ENCODE peak calls at places on chromosomes 7 and 10, in four cellular contexts. I is heart left ventricle, U is Panc1, P is AG09309. D is an unnamed sample.

GRCh38 chr7:83514977-83515376 is 134.0 kb downstream of the SEMA3E start:
- DNase-seq in I (no peak), U (no peak), P (no peak), D (peak; percentile 1)

GRCh38 chr7:150399861-150400778 is 21.0 kb downstream of the ZNF775 start:
- DNase-seq in I (no peak), U (peak; percentile 85), P (no peak), D (no peak)

GRCh38 chr10:133438711-133439273 is 14.4 kb upstream of the SPRN start:
- DNase-seq in I (no peak), U (peak; percentile 30), P (no peak), D (peak; percentile 42)

GRCh38 chr7:2193120-2193519 is 39.6 kb downstream of the MAD1L1 start:
- DNase-seq in I (no peak), U (no peak), P (no peak), D (no peak)

GRCh38 chr10:50740351-50740688 is 584 bp downstream of the ASAH2B start:
- DNase-seq in I (peak; percentile 30), U (no peak), P (peak; percentile 52), D (no peak)

GRCh38 chr10:78972160-78972946 is 96.4 kb upstream of the ZMIZ1 start:
- DNase-seq in I (peak; percentile 88), U (peak; percentile 57), P (no peak), D (peak; percentile 73)

GRCh38 chr7:55050286-55050685 is 31.5 kb downstream of the EGFR start:
- DNase-seq in I (no peak), U (no peak), P (no peak), D (no peak)

GRCh38 chr7:98051118-98051744 is 55.4 kb upstream of the LMTK2 start:
- DNase-seq in I (no peak), U (no peak), P (no peak), D (peak; percentile 92)

GRCh38 chr10:123967626-123968243 is 76.1 kb upstream of the CPXM2 start:
- DNase-seq in I (peak; percentile 56), U (peak; percentile 38), P (no peak), D (peak; percentile 94)

GRCh38 chr10:119509909-119510451 is 32.5 kb downstream of the RGS10 start:
- DNase-seq in I (peak; percentile 86), U (no peak), P (no peak), D (peak; percentile 72)

GRCh38 chr7:699260-700170 is 27.0 kb upstream of the DNAAF5 start:
- DNase-seq in I (no peak), U (no peak), P (no peak), D (no peak)

GRCh38 chr7:831596-832291 is 532 bp upstream of the SUN1 start:
- DNase-seq in I (no peak), U (peak; percentile 89), P (peak; percentile 82), D (no peak)

GRCh38 chr10:71232089-71232998 is 20.0 kb downstream of the UNC5B start:
- DNase-seq in I (peak; percentile 86), U (no peak), P (no peak), D (no peak)

GRCh38 chr7:77439572-77439971 is 23.4 kb upstream of the GSAP start:
- DNase-seq in I (peak; percentile 58), U (no peak), P (no peak), D (no peak)

GRCh38 chr10:45500798-45501197 is 126.8 kb downstream of the ALOX5 start:
- DNase-seq in I (no peak), U (no peak), P (no peak), D (no peak)

GRCh38 chr10:91220954-91221696 is 662 bp downstream of the PCGF5 start:
- DNase-seq in I (peak; percentile 36), U (no peak), P (no peak), D (peak; percentile 69)

GRCh38 chr7:81284576-81284975 is 365.7 kb upstream of the SEMA3C start:
- DNase-seq in I (no peak), U (no peak), P (no peak), D (no peak)

GRCh38 chr10:111076682-111077661 is at the start of gene ADRA2A:
- DNase-seq in I (no peak), U (no peak), P (no peak), D (peak; percentile 94)

GRCh38 chr10:1132584-1132983 is 76.4 kb downstream of the WDR37 start:
- DNase-seq in I (no peak), U (no peak), P (no peak), D (peak; percentile 26)

GRCh38 chr7:117238937-117239336 is 83.9 kb downstream of the WNT2 start:
- DNase-seq in I (no peak), U (no peak), P (no peak), D (no peak)

GRCh38 chr7:156999611-157000046 is 10.8 kb downstream of the MNX1 start:
- DNase-seq in I (no peak), U (no peak), P (no peak), D (peak; percentile 91)

GRCh38 chr7:70710011-70710480 is 421.9 kb upstream of the GALNT17 start:
- DNase-seq in I (no peak), U (no peak), P (no peak), D (no peak)

GRCh38 chr7:132739271-132739955 is 163.1 kb upstream of the PLXNA4 start:
- DNase-seq in I (peak; percentile 63), U (no peak), P (peak; percentile 86), D (no peak)

GRCh38 chr10:32980558-32981468 is 22.8 kb upstream of the ITGB1 start:
- DNase-seq in I (peak; percentile 95), U (peak; percentile 95), P (peak; percentile 98), D (peak; percentile 59)

GRCh38 chr10:13439771-13440708 is 88.8 kb downstream of the BEND7 start:
- DNase-seq in I (peak; percentile 45), U (no peak), P (no peak), D (peak; percentile 93)

GRCh38 chr10:116104210-116104932 is 168.6 kb downstream of the GFRA1 start:
- DNase-seq in I (no peak), U (no peak), P (no peak), D (no peak)

GRCh38 chr10:50992972-50993766 is 81.1 kb upstream of the PRKG1 start:
- DNase-seq in I (peak; percentile 60), U (no peak), P (peak; percentile 70), D (no peak)

GRCh38 chr7:129188892-129189660 is 643 bp downstream of the SMO start:
- DNase-seq in I (no peak), U (no peak), P (no peak), D (no peak)

GRCh38 chr10:103451091-103451801 is 924 bp downstream of the CALHM2 start:
- DNase-seq in I (peak; percentile 84), U (no peak), P (no peak), D (peak; percentile 76)

GRCh38 chr10:103450201-103450695 is 1.9 kb downstream of the CALHM2 start:
- DNase-seq in I (no peak), U (no peak), P (no peak), D (peak; percentile 41)

GRCh38 chr10:103448751-103449150 is 3.4 kb downstream of the CALHM2 start:
- DNase-seq in I (peak; percentile 85), U (no peak), P (peak; percentile 57), D (no peak)

GRCh38 chr10:103447187-103447586 is 5.0 kb downstream of the CALHM2 start:
- DNase-seq in I (no peak), U (no peak), P (no peak), D (peak; percentile 31)

DNA sequence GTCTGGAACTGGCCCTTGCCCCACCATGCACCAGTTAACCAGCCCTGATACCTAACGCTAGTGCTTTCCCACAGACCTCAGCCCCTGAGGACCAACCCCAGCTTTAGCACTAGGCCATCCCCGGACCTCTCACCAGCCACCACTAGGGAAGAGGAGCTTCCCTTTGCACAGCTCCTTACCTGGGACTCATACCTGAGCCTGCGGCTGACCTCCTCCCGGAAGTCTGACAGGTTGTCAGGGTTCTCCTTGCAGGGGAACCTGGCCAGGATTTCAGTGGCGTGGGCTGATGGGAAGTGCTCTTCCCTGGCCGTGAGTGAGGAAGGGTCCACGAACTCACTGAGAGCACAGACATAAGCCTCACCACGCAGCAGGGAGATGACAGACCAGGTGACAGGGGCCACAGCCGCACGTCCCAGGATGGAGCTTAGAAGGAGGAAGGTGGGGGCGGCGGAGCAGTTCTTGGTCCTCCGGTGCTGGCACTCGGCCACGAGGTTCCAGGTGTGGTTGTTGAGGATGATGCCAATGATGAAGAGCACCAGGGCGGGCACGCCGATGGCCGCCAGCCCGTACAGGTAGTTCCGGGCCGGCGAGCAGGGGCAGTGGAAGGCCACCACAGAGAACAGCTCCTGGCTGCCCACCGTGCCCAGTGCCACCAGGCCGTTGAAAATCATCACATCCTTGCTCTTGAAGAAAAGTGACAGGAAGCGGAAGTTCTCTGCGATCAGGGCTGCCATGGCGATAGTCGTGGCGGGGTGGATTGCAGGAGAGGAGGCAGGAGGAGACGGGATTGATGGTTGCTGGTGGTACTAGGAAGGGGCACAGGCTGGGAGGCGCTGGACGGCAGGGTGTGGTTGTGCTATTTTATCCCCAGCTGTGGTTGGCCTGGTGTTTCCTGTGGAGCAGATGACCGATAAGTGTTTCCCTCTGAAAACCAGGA is 2.7 kb downstream of the CALHM2 start:
- DNase-seq in I (no peak), U (no peak), P (no peak), D (peak; percentile 55)
- H3K4me3 ChIP-seq in I (peak overlapping the region; percentile 79), U (no peak overlapping the region), P (peak overlapping the region; percentile 8), D (no peak overlapping the region)

GRCh38 chr10:7411671-7412481 is 1.0 kb upstream of the SFMBT2 start:
- DNase-seq in I (no peak), U (no peak), P (no peak), D (peak; percentile 67)
- H3K4me3 ChIP-seq in I (peak overlapping the region; percentile 92), U (no peak overlapping the region), P (no peak overlapping the region), D (peak overlapping the region; percentile 73)

GRCh38 chr10:61837748-61838055 is 63.8 kb upstream of the ARID5B start:
- DNase-seq in I (no peak), U (no peak), P (no peak), D (no peak)
- H3K4me3 ChIP-seq in I (no peak overlapping the region), U (peak overlapping the region; percentile 34), P (no peak overlapping the region), D (no peak overlapping the region)

GRCh38 chr7:26195182-26195581 is 5.4 kb downstream of the HNRNPA2B1 start:
- DNase-seq in I (no peak), U (no peak), P (no peak), D (no peak)

GRCh38 chr7:26193432-26194206 is 6.9 kb downstream of the HNRNPA2B1 start:
- DNase-seq in I (no peak), U (no peak), P (no peak), D (no peak)

GRCh38 chr7:26197153-26198115 is 3.1 kb downstream of the HNRNPA2B1 start:
- DNase-seq in I (no peak), U (no peak), P (no peak), D (no peak)

GRCh38 chr7:26196305-26196704 is 4.2 kb downstream of the HNRNPA2B1 start:
- DNase-seq in I (no peak), U (no peak), P (no peak), D (no peak)

DNA sequence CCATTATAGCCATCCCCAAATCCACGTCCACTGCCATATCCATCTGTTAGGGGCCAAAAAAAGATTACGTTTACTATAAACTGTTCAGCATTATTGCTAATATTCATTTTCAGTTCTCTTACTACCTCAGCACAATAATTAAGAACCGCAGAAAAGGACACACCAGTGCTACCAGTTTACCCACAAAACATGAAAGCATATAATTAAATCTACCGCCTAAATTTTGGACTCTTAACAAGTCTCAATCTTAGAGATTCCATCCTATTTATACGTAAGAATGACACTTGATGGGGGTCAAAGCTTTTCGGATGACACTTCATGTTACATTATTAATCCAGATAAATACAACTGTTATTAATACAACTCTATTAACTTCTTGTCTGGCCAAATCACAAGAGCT is 4.7 kb downstream of the HNRNPA2B1 start:
- DNase-seq in I (no peak), U (no peak), P (no peak), D (no peak)
- H3K4me3 ChIP-seq in I (no peak overlapping the region), U (peak overlapping the region; percentile 97), P (no peak overlapping the region), D (no peak overlapping the region)

D was measured in H7.